ENCODE peak calls at places on chromosomes 2 and 18, in six cellular contexts. F is uterus; V is sigmoid colon; L is cardiac muscle cell; Z is tibial nerve; T is CD8-positive, alpha-beta T cell. I is an unnamed sample.

GRCh38 chr2:120205901-120206581 is 17.2 kb downstream of the TMEM185B start:
- DNase-seq in F (no peak), V (no peak), L (no peak), Z (no peak), T (peak), I (peak)

GRCh38 chr2:7017621-7018260 is 100.5 kb downstream of the RNF144A start:
- DNase-seq in F (no peak), V (no peak), L (no peak), Z (no peak), T (no peak), I (peak)

GRCh38 chr2:112244854-112245253 is 10.0 kb downstream of the ZC3H8 start:
- DNase-seq in F (no peak), V (no peak), L (no peak), Z (no peak), T (no peak), I (no peak)

GRCh38 chr2:63853527-63854310 is 12.0 kb downstream of the UGP2 start:
- DNase-seq in F (no peak), V (no peak), L (peak), Z (no peak), T (no peak), I (no peak)

GRCh38 chr2:86225581-86225980 is 26.3 kb downstream of the MRPL35 start:
- DNase-seq in F (peak), V (peak), L (peak), Z (no peak), T (peak), I (no peak)

GRCh38 chr2:149259136-149259535 is 71.3 kb upstream of the LYPD6 start:
- DNase-seq in F (no peak), V (no peak), L (no peak), Z (no peak), T (no peak), I (no peak)

GRCh38 chr2:105431367-105432088 is 32.7 kb upstream of the FHL2 start:
- DNase-seq in F (peak), V (peak), L (peak), Z (peak), T (no peak), I (no peak)

GRCh38 chr18:28080876-28081300 is 96.0 kb downstream of the CDH2 start:
- DNase-seq in F (no peak), V (no peak), L (no peak), Z (no peak), T (no peak), I (no peak)

GRCh38 chr18:4251873-4252272 is 203.2 kb downstream of the DLGAP1 start:
- DNase-seq in F (no peak), V (no peak), L (no peak), Z (no peak), T (no peak), I (no peak)

GRCh38 chr18:63161728-63162195 is 157.8 kb downstream of the BCL2 start:
- DNase-seq in F (peak), V (peak), L (peak), Z (no peak), T (peak), I (no peak)

GRCh38 chr18:44075038-44075437 is 605.6 kb upstream of the SETBP1 start:
- DNase-seq in F (no peak), V (no peak), L (no peak), Z (no peak), T (no peak), I (no peak)

GRCh38 chr2:231642631-231643493 is 50.2 kb downstream of the TEX44 start:
- DNase-seq in F (peak), V (peak), L (peak), Z (peak), T (peak), I (no peak)

GRCh38 chr2:143907801-143908200 is 612.1 kb downstream of the ZEB2 start:
- DNase-seq in F (no peak), V (no peak), L (peak), Z (no peak), T (no peak), I (no peak)

GRCh38 chr2:28495551-28496284 is at the start of gene PLB1:
- DNase-seq in F (no peak), V (no peak), L (no peak), Z (no peak), T (no peak), I (no peak)

GRCh38 chr2:83900859-83901258 is 558.2 kb downstream of the SUCLG1 start:
- DNase-seq in F (no peak), V (no peak), L (no peak), Z (no peak), T (no peak), I (no peak)

GRCh38 chr18:6741290-6741689 is 11.8 kb downstream of the ARHGAP28 start:
- DNase-seq in F (peak), V (no peak), L (peak), Z (no peak), T (no peak), I (no peak)

GRCh38 chr2:225995788-225996476 is 596.4 kb downstream of the NYAP2 start:
- DNase-seq in F (no peak), V (no peak), L (peak), Z (no peak), T (no peak), I (no peak)

DNA sequence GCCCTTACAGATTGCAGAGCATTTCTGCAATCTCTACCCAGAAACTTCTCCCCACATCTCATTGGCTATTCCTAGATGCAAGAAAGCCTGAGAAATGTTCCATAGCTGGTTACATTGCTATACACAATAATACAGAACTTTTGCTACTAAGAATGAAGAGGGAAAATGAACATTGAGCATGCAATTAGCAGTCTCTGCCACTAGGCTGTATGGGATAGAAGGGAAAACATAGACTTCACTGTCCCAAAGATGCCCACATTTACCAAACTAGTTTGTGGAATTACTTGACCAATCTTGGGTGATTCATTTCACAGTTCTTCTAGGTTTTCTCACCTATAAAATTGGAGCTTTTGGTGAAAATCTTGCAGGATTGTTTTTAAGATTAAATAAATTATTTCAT is 265.7 kb upstream of the NT5C1B start:
- DNase-seq in F (no peak), V (no peak), L (peak), Z (no peak), T (no peak), I (no peak)
- TF ChIP-seq CTCF in F (no peak), V (no peak), L (peak), Z (no peak), T (no peak), I (peak)

GRCh38 chr18:58557013-58557435 is 71.9 kb downstream of the ALPK2 start:
- DNase-seq in F (no peak), V (no peak), L (no peak), Z (no peak), T (no peak), I (no peak)

GRCh38 chr18:58559427-58560186 is 69.3 kb downstream of the ALPK2 start:
- DNase-seq in F (no peak), V (no peak), L (no peak), Z (no peak), T (no peak), I (no peak)

GRCh38 chr18:58562146-58562998 is 66.5 kb downstream of the ALPK2 start:
- DNase-seq in F (no peak), V (no peak), L (no peak), Z (no peak), T (no peak), I (no peak)

GRCh38 chr18:58556333-58557012 is 72.4 kb downstream of the ALPK2 start:
- DNase-seq in F (no peak), V (no peak), L (peak), Z (no peak), T (no peak), I (peak)

GRCh38 chr18:58558514-58558913 is 70.4 kb downstream of the ALPK2 start:
- DNase-seq in F (no peak), V (no peak), L (no peak), Z (no peak), T (no peak), I (no peak)
- H3K27ac ChIP-seq in F (no peak), V (no peak), L (peak), Z (no peak), T (no peak), I (no peak)

DNA sequence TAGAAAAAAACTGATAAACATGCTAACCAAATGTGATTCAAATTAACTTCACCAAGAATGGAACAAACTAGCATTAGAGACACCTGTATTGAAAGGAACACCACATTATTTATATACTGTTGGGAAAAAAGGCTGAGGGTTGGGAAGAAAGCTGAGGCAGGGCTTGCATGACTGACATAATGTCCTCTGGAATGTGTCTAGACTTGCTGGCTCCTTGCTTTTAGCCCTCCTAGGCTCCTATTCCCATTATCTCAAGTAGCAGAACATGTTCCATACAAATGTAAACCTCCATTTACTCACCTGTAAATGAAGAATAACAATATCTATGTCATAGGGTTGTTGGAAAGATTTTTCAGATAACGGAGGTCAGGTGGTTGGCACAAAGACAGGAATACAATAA is 939 bp upstream of the ACADL start:
- DNase-seq in F (no peak), V (no peak), L (no peak), Z (no peak), T (no peak), I (no peak)
- H3K4me3 ChIP-seq in F (no peak), V (no peak), L (no peak), Z (no peak), T (no peak), I (no peak)

GRCh38 chr2:210094787-210095186 is 76.4 kb downstream of the KANSL1L start:
- DNase-seq in F (no peak), V (no peak), L (no peak), Z (no peak), T (no peak), I (no peak)
- TF ChIP-seq CTCF in F (no peak), V (no peak), L (no peak), Z (no peak), T (no peak), I (no peak)

DNA sequence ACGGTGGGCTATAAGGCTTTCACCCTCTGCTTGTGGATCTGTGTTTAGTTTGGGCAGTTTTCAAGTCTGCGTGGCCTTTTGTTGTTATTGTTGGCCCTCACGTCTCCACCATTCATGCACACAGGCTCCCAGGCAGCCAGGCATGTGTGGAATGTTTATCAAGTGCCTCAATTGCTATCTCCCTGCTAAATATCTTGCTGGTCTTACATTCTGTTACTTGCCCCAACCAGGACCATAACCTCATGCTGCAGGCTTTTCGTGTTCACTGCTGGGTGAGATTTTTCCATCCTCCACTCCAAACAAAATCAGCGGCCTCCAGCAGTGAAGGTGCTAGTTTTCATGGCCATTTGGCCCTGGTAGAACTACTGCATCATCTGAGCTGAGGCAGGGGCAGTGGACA is 63.0 kb upstream of the DSC1 start:
- DNase-seq in F (no peak), V (no peak), L (peak), Z (no peak), T (no peak), I (peak)
- H3K27ac ChIP-seq in F (no peak), V (no peak), L (peak), Z (no peak), T (no peak), I (peak)

DNA sequence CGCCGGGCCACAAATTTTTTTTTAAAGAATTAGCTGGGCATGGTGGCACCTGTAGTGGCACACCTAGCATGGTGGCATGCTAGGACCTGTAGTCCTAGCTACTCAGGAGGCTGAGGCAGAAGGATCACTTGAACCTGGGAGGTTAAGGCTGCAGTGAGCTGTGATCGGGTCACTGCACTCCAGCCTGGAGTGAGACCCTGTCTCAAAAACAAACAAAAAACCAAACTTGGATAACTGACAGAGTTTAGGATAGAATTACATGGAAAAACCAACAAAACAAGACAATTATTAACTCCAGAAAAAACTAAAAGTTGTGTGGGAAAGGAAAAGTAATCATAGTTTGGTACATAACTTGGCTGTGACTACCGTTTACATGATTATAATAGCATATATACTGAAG is 1.6 kb upstream of the CFLAR start:
- DNase-seq in F (no peak), V (no peak), L (no peak), Z (no peak), T (no peak), I (no peak)
- H3K4me3 ChIP-seq in F (no peak), V (no peak), L (no peak), Z (no peak), T (no peak), I (no peak)

GRCh38 chr2:187442378-187442777 is 5.7 kb downstream of the CALCRL start:
- DNase-seq in F (no peak), V (no peak), L (no peak), Z (no peak), T (no peak), I (no peak)
- TF ChIP-seq CTCF in F (no peak), V (no peak), L (no peak), Z (no peak), T (no peak), I (peak)